ENCODE peak calls at places on chromosomes 7 and 10, in six cellular contexts. One of them, this sample, is unnamed.

GRCh38 chr10:22391605-22392004 is 46.3 kb downstream of the SPAG6 start:
- DNase-seq in HepG2: no peak
- DNase-seq in K562: peak
- DNase-seq in A549: no peak
- DNase-seq in endothelial cell of umbilical vein: no peak
- DNase-seq in GM12878: no peak
- DNase-seq in this sample: no peak

GRCh38 chr7:151968357-151968756 is 12.1 kb downstream of the GALNTL5 start:
- DNase-seq in K562: peak
- DNase-seq in endothelial cell of umbilical vein: no peak
- DNase-seq in HepG2: no peak
- DNase-seq in GM12878: no peak
- DNase-seq in A549: no peak
- DNase-seq in this sample: no peak

GRCh38 chr10:9302142-9302746 is 1247.8 kb downstream of the GATA3 start:
- DNase-seq in endothelial cell of umbilical vein: peak
- DNase-seq in HepG2: peak
- DNase-seq in A549: peak
- DNase-seq in K562: peak
- DNase-seq in GM12878: no peak
- DNase-seq in this sample: peak

GRCh38 chr7:63900394-63901203 is 98.0 kb upstream of the ZNF722 start:
- DNase-seq in HepG2: no peak
- DNase-seq in endothelial cell of umbilical vein: no peak
- DNase-seq in A549: no peak
- DNase-seq in GM12878: no peak
- DNase-seq in K562: peak
- DNase-seq in this sample: peak

GRCh38 chr10:118783776-118784542 is 29.2 kb upstream of the CACUL1 start:
- DNase-seq in GM12878: no peak
- DNase-seq in HepG2: no peak
- DNase-seq in A549: no peak
- DNase-seq in endothelial cell of umbilical vein: no peak
- DNase-seq in K562: no peak
- DNase-seq in this sample: no peak

GRCh38 chr10:409403-410040 is 274.3 kb downstream of the ZMYND11 start:
- DNase-seq in HepG2: no peak
- DNase-seq in A549: no peak
- DNase-seq in endothelial cell of umbilical vein: no peak
- DNase-seq in K562: no peak
- DNase-seq in GM12878: no peak
- DNase-seq in this sample: no peak

GRCh38 chr7:142412551-142413193 is 154.8 kb upstream of the PRSS58 start:
- DNase-seq in endothelial cell of umbilical vein: peak
- DNase-seq in K562: peak
- DNase-seq in HepG2: peak
- DNase-seq in A549: peak
- DNase-seq in GM12878: no peak
- DNase-seq in this sample: peak

GRCh38 chr7:24573554-24574338 is 494 bp downstream of the PALS2 start:
- DNase-seq in HepG2: peak
- DNase-seq in A549: peak
- DNase-seq in K562: peak
- DNase-seq in GM12878: no peak
- DNase-seq in endothelial cell of umbilical vein: peak
- DNase-seq in this sample: peak

GRCh38 chr10:122388287-122388997 is 13.9 kb downstream of the PLEKHA1 start:
- DNase-seq in endothelial cell of umbilical vein: no peak
- DNase-seq in HepG2: no peak
- DNase-seq in K562: no peak
- DNase-seq in A549: no peak
- DNase-seq in GM12878: no peak
- DNase-seq in this sample: no peak

GRCh38 chr10:119268871-119269506 is 61.6 kb downstream of the GRK5 start:
- DNase-seq in GM12878: peak
- DNase-seq in A549: no peak
- DNase-seq in K562: no peak
- DNase-seq in HepG2: no peak
- DNase-seq in endothelial cell of umbilical vein: peak
- DNase-seq in this sample: peak

GRCh38 chr10:119427263-119427864 is 115.2 kb downstream of the RGS10 start:
- DNase-seq in K562: no peak
- DNase-seq in HepG2: no peak
- DNase-seq in endothelial cell of umbilical vein: no peak
- DNase-seq in GM12878: no peak
- DNase-seq in A549: no peak
- DNase-seq in this sample: no peak

GRCh38 chr7:101869901-101870290 is 52.5 kb downstream of the CUX1 start:
- DNase-seq in A549: no peak
- DNase-seq in endothelial cell of umbilical vein: no peak
- DNase-seq in GM12878: no peak
- DNase-seq in K562: peak
- DNase-seq in HepG2: no peak
- DNase-seq in this sample: no peak

GRCh38 chr10:9331583-9332008 is 1277.1 kb downstream of the GATA3 start:
- DNase-seq in HepG2: peak
- DNase-seq in K562: peak
- DNase-seq in endothelial cell of umbilical vein: peak
- DNase-seq in GM12878: no peak
- DNase-seq in A549: peak
- DNase-seq in this sample: peak

GRCh38 chr10:52566471-52567246 is 205.9 kb downstream of the MBL2 start:
- DNase-seq in GM12878: no peak
- DNase-seq in endothelial cell of umbilical vein: peak
- DNase-seq in HepG2: peak
- DNase-seq in K562: no peak
- DNase-seq in A549: peak
- DNase-seq in this sample: peak

GRCh38 chr7:33091111-33091531 is 18.1 kb downstream of the RP9 start:
- DNase-seq in endothelial cell of umbilical vein: no peak
- DNase-seq in K562: no peak
- DNase-seq in A549: no peak
- DNase-seq in HepG2: no peak
- DNase-seq in GM12878: no peak
- DNase-seq in this sample: no peak

GRCh38 chr10:33566001-33566400 is 231.5 kb upstream of the NRP1 start:
- DNase-seq in GM12878: no peak
- DNase-seq in endothelial cell of umbilical vein: no peak
- DNase-seq in K562: peak
- DNase-seq in HepG2: no peak
- DNase-seq in A549: no peak
- DNase-seq in this sample: no peak

GRCh38 chr7:87570178-87570577 is 30.5 kb downstream of the ABCB1 start:
- DNase-seq in GM12878: no peak
- DNase-seq in K562: no peak
- DNase-seq in A549: no peak
- DNase-seq in HepG2: no peak
- DNase-seq in endothelial cell of umbilical vein: no peak
- DNase-seq in this sample: no peak

GRCh38 chr7:51066405-51066882 is 250.2 kb downstream of the COBL start:
- DNase-seq in K562: no peak
- DNase-seq in HepG2: no peak
- DNase-seq in A549: no peak
- DNase-seq in GM12878: no peak
- DNase-seq in endothelial cell of umbilical vein: no peak
- DNase-seq in this sample: no peak

GRCh38 chr7:117248810-117249209 is 74.0 kb downstream of the WNT2 start:
- DNase-seq in HepG2: no peak
- DNase-seq in A549: no peak
- DNase-seq in endothelial cell of umbilical vein: no peak
- DNase-seq in K562: no peak
- DNase-seq in GM12878: no peak
- DNase-seq in this sample: no peak

GRCh38 chr10:15348579-15348978 is 22.5 kb downstream of the FAM171A1 start:
- DNase-seq in HepG2: no peak
- DNase-seq in endothelial cell of umbilical vein: peak
- DNase-seq in GM12878: no peak
- DNase-seq in A549: no peak
- DNase-seq in K562: no peak
- DNase-seq in this sample: no peak

GRCh38 chr7:104971290-104972071 is 42.5 kb upstream of the KMT2E start:
- DNase-seq in GM12878: no peak
- DNase-seq in K562: no peak
- DNase-seq in HepG2: peak
- DNase-seq in A549: no peak
- DNase-seq in endothelial cell of umbilical vein: peak
- DNase-seq in this sample: no peak

GRCh38 chr7:50346548-50347497 is 42.3 kb downstream of the IKZF1 start:
- DNase-seq in GM12878: no peak
- DNase-seq in A549: no peak
- DNase-seq in K562: peak
- DNase-seq in HepG2: no peak
- DNase-seq in endothelial cell of umbilical vein: no peak
- DNase-seq in this sample: no peak

GRCh38 chr7:139731802-139732470 is 45.9 kb downstream of the HIPK2 start:
- DNase-seq in A549: peak
- DNase-seq in GM12878: no peak
- DNase-seq in K562: no peak
- DNase-seq in endothelial cell of umbilical vein: peak
- DNase-seq in HepG2: peak
- DNase-seq in this sample: peak

GRCh38 chr7:5597772-5598171 is 174.1 kb upstream of the TNRC18 start:
- DNase-seq in endothelial cell of umbilical vein: no peak
- DNase-seq in K562: peak
- DNase-seq in GM12878: no peak
- DNase-seq in A549: no peak
- DNase-seq in HepG2: no peak
- DNase-seq in this sample: peak

GRCh38 chr7:80047856-80048459 is 86.7 kb upstream of the GNAI1 start:
- DNase-seq in K562: no peak
- DNase-seq in HepG2: no peak
- DNase-seq in GM12878: no peak
- DNase-seq in A549: peak
- DNase-seq in endothelial cell of umbilical vein: no peak
- DNase-seq in this sample: no peak

GRCh38 chr10:126302195-126302594 is 86.1 kb downstream of the ADAM12 start:
- DNase-seq in endothelial cell of umbilical vein: no peak
- DNase-seq in K562: no peak
- DNase-seq in HepG2: no peak
- DNase-seq in A549: no peak
- DNase-seq in GM12878: no peak
- DNase-seq in this sample: no peak

GRCh38 chr10:58967551-58968418 is 208.7 kb upstream of the PHYHIPL start:
- DNase-seq in A549: peak
- DNase-seq in HepG2: peak
- DNase-seq in GM12878: no peak
- DNase-seq in K562: no peak
- DNase-seq in endothelial cell of umbilical vein: no peak
- DNase-seq in this sample: no peak

GRCh38 chr10:46999217-46999616 is 88.0 kb downstream of the PTPN20 start:
- DNase-seq in endothelial cell of umbilical vein: no peak
- DNase-seq in GM12878: no peak
- DNase-seq in A549: no peak
- DNase-seq in K562: no peak
- DNase-seq in HepG2: no peak
- DNase-seq in this sample: no peak
- TF ChIP-seq MYC in endothelial cell of umbilical vein: no peak
- TF ChIP-seq MYC in GM12878: no peak
- TF ChIP-seq MYC in A549: no peak
- TF ChIP-seq MYC in K562: no peak
- TF ChIP-seq MYC in HepG2: no peak
- TF ChIP-seq MYC in this sample: no peak

GRCh38 chr7:220151-220841 is 27.9 kb downstream of the FAM20C start:
- DNase-seq in HepG2: peak
- DNase-seq in endothelial cell of umbilical vein: no peak
- DNase-seq in GM12878: no peak
- DNase-seq in A549: no peak
- DNase-seq in K562: peak
- DNase-seq in this sample: no peak
- TF ChIP-seq CTCF in HepG2: peak
- TF ChIP-seq CTCF in endothelial cell of umbilical vein: no peak
- TF ChIP-seq CTCF in GM12878: no peak
- TF ChIP-seq CTCF in A549: no peak
- TF ChIP-seq CTCF in K562: peak
- TF ChIP-seq CTCF in this sample: no peak

DNA sequence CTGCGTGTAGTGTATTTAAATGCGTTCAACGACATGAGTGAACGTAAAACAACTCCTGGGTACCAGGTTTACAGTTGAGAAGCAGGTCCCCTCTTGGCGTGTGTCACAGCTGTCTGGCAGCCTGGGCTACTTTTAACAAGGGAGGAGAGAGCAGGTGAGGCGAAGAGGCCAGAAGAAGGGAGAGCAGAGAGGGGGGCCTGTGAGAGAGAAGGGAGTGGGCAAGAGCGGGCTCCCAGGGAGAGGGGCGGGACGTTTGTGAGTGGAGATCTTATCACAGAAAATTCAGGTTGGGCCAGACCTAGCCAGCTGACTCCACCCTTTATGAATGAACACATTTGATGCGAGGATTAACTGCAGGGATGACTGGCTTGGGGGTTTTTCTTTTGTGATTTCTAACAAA is 154.0 kb downstream of the CAMK1D start:
- DNase-seq in GM12878: no peak
- DNase-seq in K562: no peak
- DNase-seq in HepG2: no peak
- DNase-seq in endothelial cell of umbilical vein: no peak
- DNase-seq in A549: no peak
- DNase-seq in this sample: no peak
- TF ChIP-seq MAX in GM12878: no peak
- TF ChIP-seq MAX in K562: no peak
- TF ChIP-seq MAX in HepG2: no peak
- TF ChIP-seq MAX in endothelial cell of umbilical vein: no peak
- TF ChIP-seq MAX in A549: no peak
- TF ChIP-seq MAX in this sample: no peak

GRCh38 chr10:77296534-77297369 is 340.9 kb downstream of the KCNMA1 start:
- DNase-seq in K562: no peak
- DNase-seq in A549: no peak
- DNase-seq in GM12878: no peak
- DNase-seq in endothelial cell of umbilical vein: no peak
- DNase-seq in HepG2: no peak
- DNase-seq in this sample: no peak
- TF ChIP-seq MYC in K562: no peak
- TF ChIP-seq MYC in A549: no peak
- TF ChIP-seq MYC in GM12878: no peak
- TF ChIP-seq MYC in endothelial cell of umbilical vein: no peak
- TF ChIP-seq MYC in HepG2: no peak
- TF ChIP-seq MYC in this sample: no peak

DNA sequence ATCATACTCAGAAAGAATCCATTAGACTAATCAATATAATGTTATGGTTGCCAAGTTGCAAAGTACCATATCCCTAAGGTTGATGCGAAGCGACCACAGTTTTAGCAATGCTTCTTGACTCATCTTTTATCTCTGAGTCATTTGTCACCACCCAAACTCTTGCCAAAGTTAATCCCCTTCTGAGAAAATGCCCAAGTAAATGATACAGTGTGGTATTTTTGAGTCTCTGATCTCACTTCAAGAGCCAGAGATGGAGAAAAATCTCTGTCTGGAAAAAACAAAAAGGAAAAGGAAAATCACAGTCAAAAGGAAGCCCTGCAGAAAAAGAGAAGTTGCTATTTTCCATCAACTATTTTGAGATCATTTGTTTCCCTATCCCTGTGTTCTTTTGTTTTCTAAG is 26.7 kb upstream of the OTUD1 start:
- DNase-seq in K562: no peak
- DNase-seq in endothelial cell of umbilical vein: no peak
- DNase-seq in GM12878: no peak
- DNase-seq in A549: no peak
- DNase-seq in HepG2: no peak
- DNase-seq in this sample: peak
- TF ChIP-seq CTCF in K562: no peak
- TF ChIP-seq CTCF in endothelial cell of umbilical vein: no peak
- TF ChIP-seq CTCF in GM12878: no peak
- TF ChIP-seq CTCF in A549: no peak
- TF ChIP-seq CTCF in HepG2: no peak
- TF ChIP-seq CTCF in this sample: no peak